ENCODE peak calls at places on chromosomes 11 and 22, in seven cellular contexts. X is progenitor cell of endocrine pancreas, B is heart right ventricle, Q is HFFc6, G is psoas muscle, J is OCI-LY7, Z is pancreas. M is an unnamed sample.

GRCh38 chr22:44245438-44245837 is 64.7 kb downstream of the PARVG start:
- DNase-seq in B (peak; percentile 54), Q (no peak), G (no peak), Z (no peak), X (no peak), J (no peak), M (no peak)

GRCh38 chr11:100691886-100692285 is 4.8 kb downstream of the ARHGAP42 start:
- DNase-seq in Z (no peak), B (no peak), G (no peak), Q (no peak), J (no peak), X (no peak), M (no peak)

GRCh38 chr11:45664376-45665205 is 831 bp downstream of the CHST1 start:
- DNase-seq in Z (no peak), X (no peak), Q (no peak), G (no peak), B (no peak), J (no peak), M (no peak)

GRCh38 chr11:44463751-44464150 is 101.7 kb upstream of the CD82 start:
- DNase-seq in G (no peak), Q (no peak), X (no peak), B (no peak), J (no peak), Z (no peak), M (no peak)

GRCh38 chr11:77127674-77127968 is 425 bp upstream of the MYO7A start:
- DNase-seq in Z (no peak), G (no peak), Q (no peak), B (no peak), X (no peak), J (peak; percentile 9), M (no peak)

GRCh38 chr11:66261578-66261977 is 6.9 kb upstream of the RAB1B start:
- DNase-seq in B (no peak), Z (no peak), Q (no peak), G (no peak), J (no peak), X (no peak), M (no peak)

GRCh38 chr11:6615882-6616585 is 3.2 kb downstream of the TPP1 start:
- DNase-seq in B (no peak), Z (no peak), Q (peak; percentile 53), X (no peak), J (no peak), G (no peak), M (no peak)

GRCh38 chr22:27670701-27671412 is 130.7 kb downstream of the MN1 start:
- DNase-seq in B (peak; percentile 71), J (no peak), Z (peak; percentile 59), X (peak; percentile 83), G (peak; percentile 50), Q (no peak), M (no peak)

GRCh38 chr11:28697920-28698827 is 590.0 kb downstream of the METTL15 start:
- DNase-seq in B (peak; percentile 39), X (peak; percentile 54), J (peak; percentile 43), Z (peak; percentile 23), Q (no peak), G (peak; percentile 28), M (no peak)

GRCh38 chr11:65911682-65912568 is 6.9 kb downstream of the C11orf68 start:
- DNase-seq in J (no peak), X (no peak), G (peak; percentile 67), B (no peak), Q (peak; percentile 85), Z (no peak), M (no peak)

GRCh38 chr11:124538019-124538418 is 5.4 kb downstream of the OR8B12 start:
- DNase-seq in Z (no peak), J (no peak), Q (no peak), X (no peak), B (no peak), G (no peak), M (no peak)

DNA sequence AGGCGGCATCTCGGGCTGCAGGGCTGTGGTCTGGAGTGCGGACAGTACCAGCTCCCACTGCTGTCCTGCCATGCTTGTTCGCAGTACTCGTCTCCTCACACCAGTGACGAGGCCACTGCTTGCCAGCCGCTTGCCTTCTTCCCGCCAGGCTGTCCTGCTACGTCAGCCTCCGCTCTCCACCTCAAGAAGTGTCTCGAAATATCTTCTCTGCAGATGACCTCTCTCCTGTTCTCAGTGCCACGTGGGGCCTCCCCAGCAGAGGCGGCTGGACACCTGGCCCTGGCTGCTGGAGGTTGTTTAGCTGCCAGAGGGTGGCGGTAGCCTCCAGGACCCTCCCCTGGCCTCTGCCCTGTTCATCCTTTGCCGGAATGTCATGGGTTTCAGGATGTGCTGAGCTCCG is 3.1 kb upstream of the CCDC188 start:
- DNase-seq in J (no peak), X (no peak), G (no peak), B (no peak), Z (no peak), Q (no peak), M (no peak)
- TF ChIP-seq CTCF in J (no peak), X (peak; percentile 18), G (no peak), B (no peak), Z (no peak), Q (no peak), M (no peak)

DNA sequence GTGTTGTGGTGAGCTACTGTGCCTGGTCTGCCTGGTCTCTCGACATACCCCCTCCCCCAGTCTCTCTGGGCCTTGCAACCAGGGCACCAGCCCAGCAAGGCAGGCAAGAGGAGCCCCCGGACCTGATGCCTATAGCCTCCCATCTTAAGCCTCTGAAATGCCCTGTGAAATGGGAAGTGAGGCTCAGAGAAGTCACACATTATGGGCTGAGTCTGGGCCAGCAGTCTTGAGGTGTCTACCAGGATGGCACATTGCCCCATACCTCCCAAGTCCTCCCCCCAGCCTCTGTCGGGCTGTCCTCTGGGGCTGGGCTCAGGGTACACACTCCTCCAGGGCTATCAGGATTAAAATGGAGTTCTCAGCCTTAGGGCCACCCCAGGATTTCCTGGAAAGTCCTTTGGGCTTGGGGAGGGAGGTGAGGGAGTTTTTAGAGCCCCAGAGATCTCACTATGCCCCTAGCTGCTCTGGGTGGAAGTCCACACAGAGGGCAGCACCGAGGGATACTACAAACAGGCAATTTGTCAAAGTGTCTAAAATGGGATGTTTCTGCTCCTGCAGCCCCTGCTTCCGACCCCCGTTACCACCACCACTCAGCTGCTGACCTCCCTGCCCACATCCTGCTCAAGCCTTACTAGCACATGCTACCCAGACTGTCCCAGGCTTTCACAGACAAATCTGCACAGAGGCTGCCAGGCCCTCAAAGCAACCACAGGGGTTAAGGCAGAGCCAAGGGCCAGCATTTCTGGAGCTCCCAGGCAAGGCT is 3.1 kb upstream of the SH3BP1 start:
- DNase-seq in X (no peak), G (no peak), Q (peak; percentile 80), J (no peak), Z (no peak), B (no peak), M (peak; percentile 57)
- TF ChIP-seq CTCF in X (no peak), G (no peak), Q (peak; percentile 65), J (peak; percentile 42), Z (no peak), B (no peak), M (peak; percentile 43)

DNA sequence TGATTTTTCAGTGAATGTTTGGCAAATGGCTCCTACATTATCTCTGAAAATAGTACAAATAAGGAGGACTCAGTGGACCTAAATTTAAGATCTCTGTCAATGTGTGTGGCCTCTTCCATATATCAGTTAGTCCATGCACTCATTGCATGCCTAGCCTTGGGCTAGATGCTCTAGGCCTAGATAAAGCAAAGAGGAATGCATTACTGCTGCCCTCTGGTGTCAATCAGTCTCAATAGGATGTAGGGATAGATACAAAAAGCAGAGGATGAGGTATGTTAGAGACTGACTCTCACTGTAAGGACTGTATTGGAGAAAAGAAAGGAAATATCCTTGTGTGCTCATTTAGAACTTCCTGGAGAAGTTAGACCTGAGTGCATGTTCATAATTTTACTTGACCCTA is 42.0 kb downstream of the MS4A2 start:
- DNase-seq in B (no peak), X (no peak), Z (no peak), Q (peak; percentile 2), J (peak; percentile 61), G (no peak), M (no peak)
- TF ChIP-seq CTCF in B (peak; percentile 48), X (peak; percentile 43), Z (peak; percentile 22), Q (no peak), J (peak; percentile 77), G (no peak), M (peak; percentile 50)

GRCh38 chr11:93614111-93614784 is 47.2 kb upstream of the CEP295 start:
- DNase-seq in B (no peak), Q (no peak), X (no peak), Z (no peak), J (peak; percentile 10), G (no peak), M (no peak)
- TF ChIP-seq CTCF in B (no peak), Q (peak; percentile 34), X (peak; percentile 41), Z (no peak), J (peak; percentile 47), G (no peak), M (peak; percentile 30)

GRCh38 chr22:25061134-25061533 is 108.6 kb downstream of the KIAA1671 start:
- DNase-seq in Z (no peak), Q (no peak), G (no peak), B (no peak), J (no peak), X (no peak), M (no peak)

GRCh38 chr22:25061605-25062377 is 109.3 kb downstream of the KIAA1671 start:
- DNase-seq in J (no peak), G (no peak), X (no peak), B (no peak), Z (no peak), Q (no peak), M (no peak)

GRCh38 chr22:25059438-25059837 is 106.9 kb downstream of the KIAA1671 start:
- DNase-seq in Z (no peak), X (no peak), Q (no peak), B (no peak), J (no peak), G (no peak), M (no peak)

GRCh38 chr22:25062378-25063095 is 110.0 kb downstream of the KIAA1671 start:
- DNase-seq in J (no peak), Q (no peak), B (no peak), G (no peak), Z (no peak), X (no peak), M (no peak)

DNA sequence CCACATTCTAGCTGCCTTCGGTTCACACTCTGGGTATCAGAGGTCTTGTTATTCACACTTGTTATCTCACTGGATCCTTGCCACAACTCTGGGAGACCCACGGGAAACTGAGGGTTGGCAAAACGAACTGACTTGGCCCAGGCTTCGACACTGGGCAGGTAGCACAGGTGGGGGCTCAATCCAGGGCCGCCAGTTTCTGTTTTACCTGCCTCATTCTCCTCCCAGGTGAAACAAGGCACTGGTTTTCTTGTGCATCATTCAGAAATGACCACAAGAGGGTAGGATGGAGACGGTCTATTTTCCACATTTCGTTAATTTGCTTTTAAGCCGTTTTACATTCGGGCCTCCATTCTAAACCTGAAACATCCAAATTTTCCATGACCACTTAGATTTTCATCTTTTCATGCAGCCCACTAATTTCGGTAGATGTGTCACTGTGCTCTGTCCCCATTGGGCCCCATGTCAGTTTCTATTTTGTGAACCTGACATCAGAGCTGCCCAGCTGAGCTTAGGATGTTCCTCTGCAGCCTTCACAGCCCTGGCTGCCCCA is 108.1 kb downstream of the KIAA1671 start:
- DNase-seq in G (no peak), X (no peak), Z (no peak), J (no peak), Q (no peak), B (no peak), M (no peak)
- TF ChIP-seq CTCF in G (peak; percentile 16), X (peak; percentile 42), Z (no peak), J (peak; percentile 41), Q (peak; percentile 39), B (peak; percentile 40), M (peak; percentile 24)

DNA sequence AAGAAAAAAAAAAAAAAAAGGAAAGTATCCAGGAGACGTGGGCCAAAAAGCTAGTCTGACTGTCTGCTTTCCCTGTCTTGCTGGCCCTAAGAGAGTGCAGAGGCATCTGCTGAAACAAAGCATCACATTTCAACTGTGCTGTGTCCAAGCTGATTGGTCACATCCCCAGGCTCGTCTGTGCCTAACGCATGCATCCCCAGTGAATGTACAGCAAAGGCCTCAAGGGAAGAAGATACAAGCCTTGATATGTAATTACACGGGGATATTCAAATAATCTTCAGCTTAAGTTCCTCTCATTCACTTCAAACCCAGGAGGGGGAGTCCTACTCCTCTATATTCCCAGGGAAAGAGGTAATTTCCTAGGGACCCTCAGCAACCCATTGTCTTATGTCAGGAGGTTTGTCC is 5.4 kb upstream of the SORL1 start:
- DNase-seq in B (no peak), J (peak; percentile 86), X (no peak), G (no peak), Z (no peak), Q (no peak), M (no peak)
- TF ChIP-seq CTCF in B (no peak), J (peak; percentile 71), X (no peak), G (no peak), Z (no peak), Q (peak; percentile 54), M (no peak)

M was measured in GM06990.